ENCODE peak calls at places on chromosomes 12 and 14, in four cellular contexts. M is H1, G is H9, Y is neuronal stem cell. Z is an unnamed sample.

GRCh38 chr12:57641699-57642442 is 8.9 kb upstream of the B4GALNT1 start:
- DNase-seq in M (no peak), G (no peak), Y (no peak), Z (no peak)

GRCh38 chr12:119154435-119154818 is 24.3 kb upstream of the HSPB8 start:
- DNase-seq in M (peak), G (peak), Y (peak), Z (peak)

GRCh38 chr12:79553863-79554574 is 136.7 kb downstream of the PAWR start:
- DNase-seq in M (no peak), G (no peak), Y (no peak), Z (no peak)

GRCh38 chr12:118537481-118537917 is 161.1 kb downstream of the SUDS3 start:
- DNase-seq in M (no peak), G (peak), Y (no peak), Z (no peak)

GRCh38 chr12:123387508-123388217 is 3.7 kb downstream of the KMT5A start:
- DNase-seq in M (no peak), G (no peak), Y (no peak), Z (peak)

GRCh38 chr12:57534991-57535543 is 11.9 kb downstream of the DCTN2 start:
- DNase-seq in M (no peak), G (no peak), Y (no peak), Z (no peak)

GRCh38 chr14:105303949-105304348 is 3.1 kb upstream of the BRF1 start:
- DNase-seq in M (no peak), G (peak), Y (no peak), Z (no peak)

GRCh38 chr12:27148373-27148772 is 66.0 kb upstream of the C12orf71 start:
- DNase-seq in M (no peak), G (no peak), Y (no peak), Z (no peak)

GRCh38 chr12:86194721-86195120 is 61.5 kb downstream of the MGAT4C start:
- DNase-seq in M (no peak), G (no peak), Y (no peak), Z (no peak)

GRCh38 chr12:132723764-132724140 is 13.1 kb downstream of the PGAM5 start:
- DNase-seq in M (no peak), G (no peak), Y (no peak), Z (no peak)

GRCh38 chr12:93404961-93405849 is 27.5 kb downstream of the NUDT4 start:
- DNase-seq in M (no peak), G (no peak), Y (no peak), Z (no peak)

GRCh38 chr12:75613981-75614380 is 102.6 kb upstream of the KRR1 start:
- DNase-seq in M (no peak), G (no peak), Y (no peak), Z (no peak)

GRCh38 chr12:55642275-55643068 is 5.8 kb downstream of the OR10P1 start:
- DNase-seq in M (no peak), G (no peak), Y (no peak), Z (no peak)

GRCh38 chr12:31524791-31525495 is 66.0 kb downstream of the DENND5B start:
- DNase-seq in M (no peak), G (no peak), Y (no peak), Z (peak)

GRCh38 chr14:56862843-56863242 is 52.6 kb upstream of the OTX2 start:
- DNase-seq in M (no peak), G (no peak), Y (no peak), Z (no peak)

GRCh38 chr14:41404121-41404520 is 202.6 kb upstream of the LRFN5 start:
- DNase-seq in M (no peak), G (no peak), Y (no peak), Z (peak)

GRCh38 chr14:41922014-41922413 is 315.3 kb downstream of the LRFN5 start:
- DNase-seq in M (no peak), G (no peak), Y (no peak), Z (no peak)

GRCh38 chr14:91300283-91300841 is 55.9 kb upstream of the GPR68 start:
- DNase-seq in M (no peak), G (no peak), Y (no peak), Z (peak)

GRCh38 chr12:95380997-95381786 is 92.8 kb upstream of the METAP2 start:
- DNase-seq in M (no peak), G (no peak), Y (no peak), Z (no peak)

GRCh38 chr14:91732859-91733477 is 1.1 kb upstream of the CATSPERB start:
- DNase-seq in M (no peak), G (no peak), Y (no peak), Z (no peak)

GRCh38 chr14:95290769-95291440 is 28.8 kb downstream of the CLMN start:
- DNase-seq in M (no peak), G (peak), Y (no peak), Z (no peak)

GRCh38 chr12:101793401-101793800 is 37.4 kb downstream of the GNPTAB start:
- DNase-seq in M (no peak), G (no peak), Y (no peak), Z (peak)

GRCh38 chr14:74840603-74841030 is 35.3 kb downstream of the PROX2 start:
- DNase-seq in M (no peak), G (no peak), Y (no peak), Z (no peak)

GRCh38 chr12:124660846-124661245 is 93.4 kb upstream of the NCOR2 start:
- DNase-seq in M (no peak), G (no peak), Y (no peak), Z (no peak)

GRCh38 chr12:96401061-96401871 is 1.0 kb upstream of the CDK17 start:
- DNase-seq in M (no peak), G (no peak), Y (no peak), Z (peak)

GRCh38 chr12:53062011-53062961 is 12.4 kb downstream of the TNS2 start:
- DNase-seq in M (no peak), G (no peak), Y (no peak), Z (no peak)

GRCh38 chr14:50303744-50304471 is 8.1 kb downstream of the L2HGDH start:
- DNase-seq in M (no peak), G (no peak), Y (no peak), Z (peak)

GRCh38 chr14:52124791-52125661 is 56.2 kb upstream of the NID2 start:
- DNase-seq in M (no peak), G (peak), Y (no peak), Z (peak)

GRCh38 chr14:23089498-23090253 is 5.3 kb downstream of the ACIN1 start:
- DNase-seq in M (no peak), G (no peak), Y (no peak), Z (no peak)

GRCh38 chr12:5792350-5792749 is 152.7 kb downstream of the ANO2 start:
- DNase-seq in M (no peak), G (no peak), Y (no peak), Z (no peak)

GRCh38 chr12:65859519-65859918 is 35.2 kb downstream of the HMGA2 start:
- DNase-seq in M (no peak), G (no peak), Y (no peak), Z (no peak)

GRCh38 chr12:52581481-52581880 is 7.8 kb upstream of the KRT74 start:
- DNase-seq in M (no peak), G (no peak), Y (no peak), Z (peak)

GRCh38 chr14:59920378-59920683 is 387 bp downstream of the LRRC9 start:
- DNase-seq in M (no peak), G (no peak), Y (no peak), Z (no peak)

GRCh38 chr14:59918824-59919581 is 941 bp upstream of the LRRC9 start:
- DNase-seq in M (no peak), G (no peak), Y (peak), Z (peak)

DNA sequence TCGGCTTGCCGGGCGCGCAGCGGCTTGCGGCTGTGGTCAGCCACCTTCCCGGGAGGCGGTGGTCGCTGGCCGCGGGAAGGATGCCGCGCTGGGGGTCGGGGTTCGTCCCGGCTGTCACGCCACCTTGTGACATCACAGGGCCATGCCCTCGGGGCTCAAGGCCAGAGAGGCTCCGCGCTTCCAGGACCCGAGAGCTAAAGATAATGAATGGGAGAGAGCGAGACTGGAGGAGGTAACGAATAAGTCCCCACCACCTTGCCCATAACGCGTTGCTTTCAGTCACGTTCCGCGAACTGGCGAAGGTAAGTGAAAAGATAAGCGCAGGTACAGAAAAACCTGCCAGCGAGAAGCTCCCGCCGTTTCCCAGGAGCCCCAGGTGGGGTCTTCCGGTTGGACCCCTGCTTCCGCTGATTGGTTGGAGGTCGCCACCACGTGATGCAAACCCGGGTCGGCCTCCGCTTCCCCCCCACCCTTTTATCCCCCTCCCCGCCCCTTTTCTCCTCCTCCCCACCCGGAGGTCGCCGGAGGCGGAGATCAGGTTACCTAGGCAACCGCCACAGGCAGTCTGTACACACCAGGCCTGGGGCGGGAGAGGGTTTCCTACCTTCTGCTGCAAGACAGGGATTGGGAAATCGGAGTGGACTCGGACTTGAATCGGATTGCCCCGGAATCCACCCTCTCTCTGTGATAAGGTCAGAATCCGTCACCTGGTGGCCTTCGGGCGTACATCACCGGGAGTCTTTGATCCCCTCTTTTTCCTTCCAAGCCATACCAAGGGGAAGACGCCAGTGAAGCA is at the start of gene LRRC9:
- DNase-seq in M (peak), G (peak), Y (peak), Z (peak)
- H2AFZ ChIP-seq in M (peak), G (peak), Y (peak), Z (peak)

GRCh38 chr14:102557434-102558226 is 34.8 kb upstream of the RCOR1 start:
- DNase-seq in M (no peak), G (no peak), Y (no peak), Z (no peak)

GRCh38 chr14:102560436-102561261 is 31.8 kb upstream of the RCOR1 start:
- DNase-seq in M (no peak), G (no peak), Y (no peak), Z (no peak)

GRCh38 chr14:102556098-102556677 is 36.3 kb upstream of the RCOR1 start:
- DNase-seq in M (no peak), G (no peak), Y (no peak), Z (no peak)

GRCh38 chr14:102558566-102558965 is 33.9 kb upstream of the RCOR1 start:
- DNase-seq in M (no peak), G (no peak), Y (no peak), Z (no peak)

GRCh38 chr14:102554835-102555819 is 37.3 kb upstream of the RCOR1 start:
- DNase-seq in M (peak), G (peak), Y (peak), Z (peak)
- H2BK12ac ChIP-seq in M (peak), G (no peak), Y (peak), Z (no peak)

DNA sequence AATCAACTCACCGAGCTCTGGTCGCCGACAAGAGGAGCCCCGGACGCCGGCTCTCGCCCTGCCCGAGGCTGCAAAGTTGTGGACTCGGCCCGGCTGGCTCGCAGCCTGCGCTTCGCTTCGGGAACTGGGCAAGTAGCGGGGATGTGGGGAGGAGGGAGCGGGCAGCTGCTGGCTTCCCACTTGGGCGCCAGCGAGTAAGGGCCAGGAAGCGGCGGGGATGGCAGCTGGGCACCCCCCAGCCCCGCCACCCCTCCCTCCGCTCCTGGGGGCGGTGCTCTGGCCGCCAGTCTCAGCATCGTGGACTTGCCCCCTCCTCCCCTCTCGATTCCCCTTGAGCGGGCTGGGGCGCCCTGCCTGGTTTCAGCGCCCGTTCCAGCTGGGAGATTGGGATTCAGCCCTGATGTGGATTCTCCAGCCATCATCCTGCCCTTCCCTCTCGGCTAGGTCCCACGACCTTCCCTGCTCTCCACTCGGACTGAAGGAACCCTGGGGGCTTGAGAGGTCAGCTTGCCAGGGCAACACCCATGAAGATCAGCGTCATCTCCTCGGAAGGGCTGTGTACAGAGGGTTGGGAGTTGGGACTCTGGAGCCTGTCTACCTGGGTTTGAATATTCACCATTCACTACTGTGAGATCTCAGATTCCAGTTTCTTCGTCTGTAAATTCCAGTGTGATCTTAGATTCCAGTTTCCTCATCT is at the start of gene ZDHHC22:
- DNase-seq in M (peak), G (peak), Y (no peak), Z (no peak)
- H2AFZ ChIP-seq in M (peak), G (no peak), Y (peak), Z (peak)

DNA sequence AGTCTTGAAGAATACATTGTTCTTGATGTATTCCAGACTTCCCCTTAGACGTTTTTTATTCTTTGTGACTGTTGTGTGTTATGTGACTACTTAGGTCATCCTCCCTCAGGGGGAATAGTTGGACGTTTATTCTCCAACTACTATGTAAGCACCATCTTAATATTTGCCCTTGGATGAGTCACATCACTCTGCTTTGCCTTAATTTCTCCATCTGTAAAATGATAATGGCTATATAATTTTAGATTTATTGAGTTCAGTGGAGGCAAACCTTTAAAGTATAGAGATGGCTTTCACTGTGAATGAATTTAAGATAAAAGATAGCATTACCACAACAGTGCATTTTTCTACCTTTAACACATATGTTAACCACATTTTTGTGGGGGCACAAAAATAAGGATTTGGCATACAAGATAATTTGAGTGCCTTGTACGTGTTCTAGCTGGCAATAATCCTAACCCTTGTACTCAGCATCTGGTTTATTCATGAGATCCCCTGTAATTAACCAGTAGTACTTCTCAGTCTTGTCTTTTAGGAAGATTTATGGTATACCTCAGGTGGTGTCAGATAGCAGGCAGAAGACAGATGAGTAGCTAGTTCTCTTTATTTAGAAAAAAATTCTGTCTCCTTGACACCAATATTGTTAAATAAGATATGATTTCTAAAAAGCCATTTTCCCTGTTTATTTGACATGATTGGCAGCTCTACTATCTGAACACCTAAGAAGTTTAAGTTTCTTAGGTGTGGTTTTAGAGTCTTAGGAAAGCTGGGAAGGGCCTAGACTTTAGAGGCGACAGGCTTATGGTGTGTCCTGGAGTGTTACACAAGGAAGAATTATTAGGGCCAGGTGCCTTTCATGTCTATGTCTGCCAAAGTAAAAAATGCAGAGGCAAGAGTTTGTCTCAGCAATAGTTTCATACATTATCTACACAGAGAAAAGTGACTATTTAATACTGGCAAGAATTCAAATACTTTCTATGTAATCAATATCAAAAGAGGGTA is 152.3 kb downstream of the RAD51B start:
- DNase-seq in M (no peak), G (no peak), Y (no peak), Z (no peak)
- H2BK12ac ChIP-seq in M (no peak), G (no peak), Y (no peak), Z (no peak)

DNA sequence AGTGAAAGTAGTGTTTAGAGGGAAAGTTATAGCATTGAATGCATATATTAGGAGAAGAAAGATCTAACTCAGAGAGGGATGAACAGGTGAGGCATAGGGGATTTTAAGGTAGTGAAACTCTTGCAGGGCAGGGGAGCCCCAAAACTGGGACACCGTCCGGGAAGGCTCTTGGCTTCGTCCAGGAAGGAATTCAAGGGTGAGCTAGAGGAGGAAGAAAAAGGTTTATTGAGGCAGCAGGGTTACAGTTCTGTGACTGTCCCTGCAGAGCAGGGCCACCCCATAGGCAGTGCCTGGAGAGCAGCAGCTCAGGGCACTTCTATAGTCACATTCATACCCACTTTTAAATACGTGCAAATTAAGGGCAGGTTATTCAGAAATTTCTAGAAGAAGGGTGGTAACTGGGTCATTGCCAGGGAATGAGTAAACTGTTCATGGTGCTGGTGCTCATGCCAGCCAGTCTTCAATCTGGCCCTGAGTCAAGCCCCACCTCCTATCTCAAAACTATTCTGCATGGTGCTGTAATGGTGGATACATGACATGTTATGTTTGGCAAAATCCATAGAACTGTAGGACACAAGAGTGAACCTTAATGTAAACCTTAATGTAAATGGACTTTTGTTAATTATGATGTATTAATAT is 1.2 kb upstream of the OAS1 start:
- DNase-seq in M (no peak), G (no peak), Y (no peak), Z (no peak)
- H2AFZ ChIP-seq in M (no peak), G (no peak), Y (no peak), Z (no peak)

Z was measured in mesenchymal stem cell.